ENCODE peak calls at places on chromosomes 13 and 19, in eight cellular contexts. V is A549, Y is HepG2, Z is K562, M is GM12878, W is upper lobe of left lung, L is stomach, D is ovary. F is an unnamed sample.

GRCh38 chr13:58452123-58452623 is 820.6 kb downstream of the PCDH17 start:
- DNase-seq in V (no peak), Y (peak; percentile 96), Z (no peak), M (no peak), W (no peak), L (no peak), D (no peak), F (no peak)

GRCh38 chr13:77697208-77698103 is at the start of gene SLAIN1:
- DNase-seq in V (peak; percentile 35), Y (peak; percentile 15), Z (peak; percentile 54), M (no peak), W (peak; percentile 96), L (peak; percentile 86), D (peak; percentile 72), F (peak; percentile 87)

GRCh38 chr13:78241278-78241919 is 322.8 kb upstream of the EDNRB start:
- DNase-seq in V (peak; percentile 0), Y (peak; percentile 27), Z (peak; percentile 13), M (no peak), W (no peak), L (no peak), D (no peak), F (no peak)

GRCh38 chr13:50484472-50485113 is 358.9 kb downstream of the DLEU7 start:
- DNase-seq in V (no peak), Y (no peak), Z (peak; percentile 36), M (no peak), W (no peak), L (no peak), D (no peak), F (no peak)

GRCh38 chr13:36293497-36293896 is 4.1 kb downstream of the CCDC169 start:
- DNase-seq in V (no peak), Y (no peak), Z (no peak), M (no peak), W (no peak), L (no peak), D (no peak), F (no peak)

GRCh38 chr13:52851153-52851962 is 2.9 kb upstream of the PCDH8 start:
- DNase-seq in V (no peak), Y (peak; percentile 7), Z (no peak), M (peak; percentile 46), W (peak; percentile 88), L (peak; percentile 32), D (no peak), F (no peak)

GRCh38 chr13:29434217-29434940 is 161.1 kb downstream of the SLC7A1 start:
- DNase-seq in V (no peak), Y (no peak), Z (no peak), M (peak; percentile 23), W (no peak), L (no peak), D (no peak), F (no peak)

GRCh38 chr13:51501592-51502205 is 48.9 kb upstream of the INTS6 start:
- DNase-seq in V (no peak), Y (no peak), Z (no peak), M (no peak), W (no peak), L (no peak), D (no peak), F (no peak)

GRCh38 chr19:16111909-16112752 is 442 bp downstream of the RAB8A start:
- DNase-seq in V (no peak), Y (no peak), Z (peak; percentile 22), M (no peak), W (no peak), L (no peak), D (no peak), F (peak; percentile 73)

GRCh38 chr19:31350693-31351211 is 1.5 kb upstream of the TSHZ3 start:
- DNase-seq in V (no peak), Y (no peak), Z (peak; percentile 54), M (no peak), W (peak; percentile 93), L (peak; percentile 43), D (peak; percentile 68), F (no peak)

GRCh38 chr13:65868106-65868505 is 1362.0 kb downstream of the PCDH9 start:
- DNase-seq in V (no peak), Y (no peak), Z (no peak), M (no peak), W (no peak), L (no peak), D (no peak), F (no peak)

GRCh38 chr13:36872621-36873020 is 47.4 kb downstream of the SMAD9 start:
- DNase-seq in V (no peak), Y (no peak), Z (no peak), M (no peak), W (peak; percentile 43), L (no peak), D (no peak), F (no peak)

GRCh38 chr19:49042177-49042576 is 1.5 kb upstream of the CGB5 start:
- DNase-seq in V (no peak), Y (no peak), Z (no peak), M (no peak), W (no peak), L (no peak), D (no peak), F (no peak)

GRCh38 chr19:52963229-52963760 is 614 bp upstream of the ZNF816 start:
- DNase-seq in V (no peak), Y (peak; percentile 2), Z (no peak), M (no peak), W (peak; percentile 47), L (no peak), D (peak; percentile 34), F (peak; percentile 69)

GRCh38 chr13:99800951-99801350 is 170.6 kb downstream of the ZIC5 start:
- DNase-seq in V (no peak), Y (no peak), Z (no peak), M (no peak), W (no peak), L (no peak), D (no peak), F (no peak)

GRCh38 chr13:110916671-110917142 is 1.8 kb upstream of the ANKRD10 start:
- DNase-seq in V (no peak), Y (no peak), Z (no peak), M (no peak), W (no peak), L (no peak), D (no peak), F (no peak)

GRCh38 chr13:31160857-31161582 is 684 bp downstream of the HSPH1 start:
- DNase-seq in V (no peak), Y (peak; percentile 31), Z (peak; percentile 68), M (peak; percentile 37), W (peak; percentile 90), L (peak; percentile 60), D (peak; percentile 49), F (peak; percentile 72)

GRCh38 chr19:3178973-3179738 is 587 bp downstream of the S1PR4 start:
- DNase-seq in V (no peak), Y (no peak), Z (no peak), M (no peak), W (peak; percentile 89), L (no peak), D (no peak), F (no peak)

GRCh38 chr13:39510296-39510695 is 92.7 kb downstream of the LHFPL6 start:
- DNase-seq in V (no peak), Y (no peak), Z (no peak), M (peak; percentile 17), W (no peak), L (no peak), D (no peak), F (no peak)

GRCh38 chr13:110713981-110714797 is 689 bp downstream of the ING1 start:
- DNase-seq in V (no peak), Y (peak; percentile 28), Z (peak; percentile 50), M (no peak), W (peak; percentile 92), L (peak; percentile 59), D (peak; percentile 72), F (peak; percentile 84)

GRCh38 chr19:54271106-54271505 is 9.8 kb downstream of the LILRB2 start:
- DNase-seq in V (no peak), Y (no peak), Z (no peak), M (no peak), W (no peak), L (no peak), D (no peak), F (peak; percentile 72)

GRCh38 chr19:50823389-50824042 is at the start of gene KLK1:
- DNase-seq in V (no peak), Y (no peak), Z (peak; percentile 78), M (no peak), W (no peak), L (no peak), D (no peak), F (no peak)
- TF ChIP-seq EP300 in V (no peak), Y (no peak), Z (peak; percentile 71), M (no peak), W (no peak), L (no peak), D (no peak), F (no peak)

GRCh38 chr13:21148557-21149258 is 27.6 kb downstream of the SKA3 start:
- DNase-seq in V (no peak), Y (no peak), Z (no peak), M (no peak), W (no peak), L (no peak), D (no peak), F (no peak)
- H3K27ac ChIP-seq in V (no peak overlapping the region), Y (no peak overlapping the region), Z (no peak overlapping the region), M (peak overlapping the region; percentile 8), W (no peak overlapping the region), L (no peak overlapping the region), D (no peak overlapping the region), F (no peak overlapping the region)

GRCh38 chr13:23411220-23411619 is 22.3 kb downstream of the SACS start:
- DNase-seq in V (no peak), Y (no peak), Z (no peak), M (no peak), W (no peak), L (no peak), D (no peak), F (no peak)
- TF ChIP-seq EP300 in V (no peak), Y (no peak), Z (no peak), M (no peak), W (no peak), L (no peak), D (no peak), F (no peak)

GRCh38 chr19:14142262-14143190 is 6.1 kb upstream of the ASF1B start:
- DNase-seq in V (no peak), Y (no peak), Z (peak; percentile 68), M (no peak), W (no peak), L (no peak), D (no peak), F (no peak)

GRCh38 chr19:14141041-14141440 is 4.7 kb upstream of the ASF1B start:
- DNase-seq in V (no peak), Y (no peak), Z (no peak), M (no peak), W (no peak), L (no peak), D (no peak), F (no peak)

GRCh38 chr19:14136509-14137281 is at the start of gene ASF1B:
- DNase-seq in V (peak; percentile 94), Y (peak; percentile 99), Z (peak; percentile 99), M (peak; percentile 99), W (peak; percentile 99), L (peak; percentile 98), D (peak; percentile 98), F (peak; percentile 100)

GRCh38 chr19:14138576-14139265 is 2.3 kb upstream of the ASF1B start:
- DNase-seq in V (no peak), Y (no peak), Z (no peak), M (no peak), W (no peak), L (no peak), D (no peak), F (no peak)

DNA sequence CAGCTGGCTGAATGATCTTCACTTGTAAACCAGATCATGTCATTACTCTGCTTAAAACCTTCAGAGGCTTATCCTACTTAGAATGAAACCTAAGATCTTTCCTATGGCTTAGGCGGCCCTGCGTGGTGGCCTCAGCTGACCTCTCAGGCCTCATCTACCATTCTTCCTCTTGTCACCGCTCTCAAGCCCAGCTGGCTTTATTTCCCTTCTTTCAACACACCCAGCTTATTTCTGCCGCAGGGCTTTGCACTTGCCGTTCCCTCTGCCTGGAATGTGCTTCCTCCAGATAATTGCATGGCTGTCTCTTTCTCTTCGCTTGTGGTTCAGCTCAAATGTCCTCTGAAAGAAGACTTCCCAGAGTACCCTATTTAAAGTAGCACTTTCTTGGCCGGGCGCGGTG is 3.6 kb upstream of the ASF1B start:
- DNase-seq in V (no peak), Y (no peak), Z (peak; percentile 47), M (no peak), W (no peak), L (no peak), D (no peak), F (no peak)
- H3K27ac ChIP-seq in V (no peak overlapping the region), Y (no peak overlapping the region), Z (no peak overlapping the region), M (no peak overlapping the region), W (peak overlapping the region; percentile 94), L (no peak overlapping the region), D (no peak overlapping the region), F (no peak overlapping the region)